ENCODE peak calls at places on chromosomes 7 and 10, in four cellular contexts. Y is HL-60, I is GM12878, H is K562. N is an unnamed sample.

GRCh38 chr10:117074621-117075020 is 63.4 kb downstream of the VAX1 start:
- DNase-seq in Y (no peak), I (no peak), H (no peak), N (no peak)

GRCh38 chr10:100912013-100912608 is 652 bp upstream of the SLF2 start:
- DNase-seq in Y (no peak), I (no peak), H (peak), N (no peak)

GRCh38 chr7:24052572-24053223 is 231.3 kb upstream of the NPY start:
- DNase-seq in Y (peak), I (no peak), H (no peak), N (no peak)

GRCh38 chr10:11713186-11713743 is 28.9 kb upstream of the ECHDC3 start:
- DNase-seq in Y (no peak), I (peak), H (peak), N (no peak)

GRCh38 chr10:75302029-75302428 is 66.3 kb upstream of the COMTD1 start:
- DNase-seq in Y (no peak), I (no peak), H (no peak), N (no peak)

GRCh38 chr10:113362645-113363091 is 190.2 kb upstream of the HABP2 start:
- DNase-seq in Y (no peak), I (no peak), H (no peak), N (no peak)

GRCh38 chr10:103083266-103083976 is 109.7 kb downstream of the NT5C2 start:
- DNase-seq in Y (no peak), I (no peak), H (no peak), N (no peak)

GRCh38 chr7:29764227-29764626 is 42.1 kb upstream of the WIPF3 start:
- DNase-seq in Y (no peak), I (no peak), H (no peak), N (no peak)

GRCh38 chr7:114533151-114533550 is 118.5 kb downstream of the FOXP2 start:
- DNase-seq in Y (no peak), I (no peak), H (no peak), N (no peak)

GRCh38 chr7:138945169-138945568 is 36.0 kb downstream of the KIAA1549 start:
- DNase-seq in Y (no peak), I (no peak), H (no peak), N (no peak)

GRCh38 chr7:155191901-155192478 is 105.7 kb upstream of the INSIG1 start:
- DNase-seq in Y (no peak), I (no peak), H (no peak), N (no peak)

GRCh38 chr7:117612637-117613036 is 132.8 kb downstream of the CFTR start:
- DNase-seq in Y (no peak), I (no peak), H (no peak), N (no peak)

GRCh38 chr7:90648834-90649233 is 52.7 kb downstream of the CDK14 start:
- DNase-seq in Y (no peak), I (no peak), H (no peak), N (no peak)

GRCh38 chr7:33702511-33703054 is 202.8 kb upstream of the BMPER start:
- DNase-seq in Y (no peak), I (no peak), H (no peak), N (no peak)

GRCh38 chr10:661891-662605 is 27.4 kb downstream of the DIP2C start:
- DNase-seq in Y (no peak), I (no peak), H (no peak), N (no peak)

GRCh38 chr10:70250956-70251680 is 17.9 kb upstream of the PPA1 start:
- DNase-seq in Y (no peak), I (no peak), H (no peak), N (no peak)

GRCh38 chr7:77837275-77837674 is 38.7 kb downstream of the PHTF2 start:
- DNase-seq in Y (no peak), I (no peak), H (no peak), N (no peak)

GRCh38 chr10:1163204-1163660 is 107.0 kb downstream of the WDR37 start:
- DNase-seq in Y (no peak), I (no peak), H (no peak), N (no peak)

GRCh38 chr10:112475565-112476233 is 28.7 kb downstream of the VTI1A start:
- DNase-seq in Y (no peak), I (no peak), H (no peak), N (no peak)

GRCh38 chr7:130332259-130333053 is 12.2 kb upstream of the CPA5 start:
- DNase-seq in Y (no peak), I (no peak), H (no peak), N (no peak)

GRCh38 chr7:149598721-149599308 is 101.2 kb upstream of the ZNF746 start:
- DNase-seq in Y (no peak), I (no peak), H (peak), N (peak)

GRCh38 chr10:69968830-69969229 is 83.8 kb upstream of the MACROH2A2 start:
- DNase-seq in Y (no peak), I (no peak), H (no peak), N (no peak)

GRCh38 chr10:131786756-131787605 is 113.8 kb upstream of the PPP2R2D start:
- DNase-seq in Y (no peak), I (peak), H (peak), N (no peak)

GRCh38 chr10:12766222-12766621 is 235.3 kb downstream of the CCDC3 start:
- DNase-seq in Y (no peak), I (no peak), H (no peak), N (no peak)

GRCh38 chr10:133226251-133226808 is 3.7 kb upstream of the UTF1 start:
- DNase-seq in Y (no peak), I (no peak), H (no peak), N (no peak)

GRCh38 chr7:83655951-83656556 is 7.1 kb upstream of the SEMA3E start:
- DNase-seq in Y (no peak), I (peak), H (no peak), N (no peak)

GRCh38 chr7:17289074-17289665 is 9.3 kb upstream of the AHR start:
- DNase-seq in Y (no peak), I (no peak), H (no peak), N (no peak)

GRCh38 chr7:65960351-65961074 is 21.5 kb downstream of the GUSB start:
- DNase-seq in Y (no peak), I (no peak), H (no peak), N (no peak)

GRCh38 chr7:129494041-129494440 is 8.3 kb upstream of the SMKR1 start:
- DNase-seq in Y (no peak), I (peak), H (no peak), N (no peak)

GRCh38 chr7:132148876-132149275 is 427.4 kb downstream of the PLXNA4 start:
- DNase-seq in Y (no peak), I (no peak), H (no peak), N (no peak)

GRCh38 chr7:111067682-111068081 is 23.2 kb upstream of the LRRN3 start:
- DNase-seq in Y (no peak), I (no peak), H (no peak), N (no peak)

GRCh38 chr10:89540550-89540949 is 5.2 kb upstream of the SLC16A12 start:
- DNase-seq in Y (no peak), I (no peak), H (no peak), N (no peak)

GRCh38 chr7:80393786-80394185 is 118.1 kb downstream of the GNAT3 start:
- DNase-seq in Y (no peak), I (no peak), H (no peak), N (no peak)

GRCh38 chr10:44997105-44997748 is 3.5 kb upstream of the ZNF22 start:
- DNase-seq in Y (no peak), I (no peak), H (no peak), N (no peak)

GRCh38 chr10:48187713-48188541 is 86.6 kb downstream of the FRMPD2 start:
- DNase-seq in Y (no peak), I (no peak), H (no peak), N (no peak)

GRCh38 chr7:155759740-155760430 is 52.4 kb downstream of the SHH start:
- DNase-seq in Y (no peak), I (no peak), H (no peak), N (no peak)

GRCh38 chr7:17709127-17709526 is 231.2 kb downstream of the SNX13 start:
- DNase-seq in Y (no peak), I (no peak), H (no peak), N (no peak)

GRCh38 chr7:36563706-36564325 is 160.5 kb downstream of the AOAH start:
- DNase-seq in Y (no peak), I (no peak), H (no peak), N (no peak)

GRCh38 chr7:72152171-72153131 is 259.7 kb downstream of the CALN1 start:
- DNase-seq in Y (no peak), I (no peak), H (no peak), N (no peak)

GRCh38 chr7:1654111-1654510 is 16.0 kb upstream of the ELFN1 start:
- DNase-seq in Y (no peak), I (no peak), H (no peak), N (no peak)
- TF ChIP-seq SPI1 in Y (no peak), I (no peak), H (no peak), N (no peak)

DNA sequence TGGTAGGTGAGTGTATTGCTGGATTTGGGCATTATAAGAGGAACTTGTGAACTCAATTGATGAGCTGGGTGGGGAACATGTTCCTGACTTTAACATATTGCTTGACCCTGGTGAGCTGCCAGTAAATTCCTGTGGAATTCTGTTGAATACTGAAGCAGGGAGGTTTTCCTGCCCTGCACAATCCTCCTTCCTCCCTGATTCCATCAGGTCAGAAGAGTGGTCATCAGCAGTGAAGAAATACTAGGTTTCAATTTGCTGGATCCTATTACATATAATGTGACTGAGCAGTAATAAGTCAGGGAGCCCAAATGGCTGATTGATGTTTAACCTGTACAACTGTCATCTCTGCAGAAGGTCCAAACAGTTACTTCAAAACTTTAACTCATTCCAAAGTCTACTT is 581.2 kb downstream of the SUGCT start:
- DNase-seq in Y (no peak), I (no peak), H (no peak), N (no peak)
- TF ChIP-seq SPI1 in Y (no peak), I (no peak), H (no peak), N (no peak)

GRCh38 chr7:2253021-2253420 is 11.0 kb downstream of the NUDT1 start:
- DNase-seq in Y (no peak), I (no peak), H (no peak), N (no peak)

GRCh38 chr7:2255145-2256139 is 13.4 kb downstream of the NUDT1 start:
- DNase-seq in Y (no peak), I (no peak), H (no peak), N (no peak)

GRCh38 chr7:2256306-2257045 is 14.4 kb downstream of the NUDT1 start:
- DNase-seq in Y (no peak), I (no peak), H (no peak), N (no peak)

GRCh38 chr7:2253525-2254244 is 11.7 kb downstream of the NUDT1 start:
- DNase-seq in Y (no peak), I (no peak), H (no peak), N (no peak)

DNA sequence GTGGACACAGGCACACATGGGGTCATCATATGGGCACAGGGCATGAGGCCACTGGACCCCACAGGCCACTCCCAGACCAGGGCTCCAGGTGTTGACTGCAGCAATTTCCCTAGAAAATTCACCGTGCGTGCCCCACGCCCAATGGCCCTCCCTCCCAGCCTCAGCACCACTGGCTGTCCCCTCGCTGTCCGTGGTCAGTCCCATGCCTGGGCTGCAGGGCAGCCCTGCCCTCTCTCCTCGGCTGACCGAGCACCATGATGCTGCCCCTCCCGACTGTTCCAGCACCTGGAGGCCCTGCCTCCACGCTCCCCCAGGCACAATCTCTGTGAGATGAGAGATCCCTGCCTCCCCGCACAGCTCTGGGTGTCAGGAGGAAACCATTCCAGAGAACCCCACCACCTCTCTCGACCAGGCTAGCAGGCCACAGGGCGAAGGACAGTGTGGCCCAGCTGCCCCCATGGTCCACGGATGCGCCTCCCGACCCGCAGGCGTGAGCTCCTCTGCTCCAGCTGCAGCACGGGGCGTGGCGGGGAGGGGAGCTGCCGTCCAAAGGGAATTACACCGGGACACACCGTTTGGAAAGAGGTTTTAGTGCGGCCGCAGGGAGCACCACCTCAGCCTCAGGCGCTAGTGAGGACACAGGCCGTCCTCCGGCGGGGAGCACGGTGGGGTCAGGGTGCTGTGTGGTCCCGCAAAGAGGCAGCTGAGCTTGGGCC is 12.6 kb downstream of the NUDT1 start:
- DNase-seq in Y (no peak), I (no peak), H (no peak), N (no peak)
- TF ChIP-seq SPI1 in Y (no peak), I (no peak), H (no peak), N (no peak)

GRCh38 chr10:2887391-2888070 is 179.8 kb upstream of the PFKP start:
- DNase-seq in Y (no peak), I (no peak), H (no peak), N (no peak)

GRCh38 chr10:2885956-2886296 is 181.4 kb upstream of the PFKP start:
- DNase-seq in Y (peak), I (no peak), H (no peak), N (no peak)

GRCh38 chr10:2888403-2889004 is 178.8 kb upstream of the PFKP start:
- DNase-seq in Y (no peak), I (no peak), H (no peak), N (no peak)

GRCh38 chr10:2885276-2885955 is 181.9 kb upstream of the PFKP start:
- DNase-seq in Y (no peak), I (no peak), H (no peak), N (no peak)

DNA sequence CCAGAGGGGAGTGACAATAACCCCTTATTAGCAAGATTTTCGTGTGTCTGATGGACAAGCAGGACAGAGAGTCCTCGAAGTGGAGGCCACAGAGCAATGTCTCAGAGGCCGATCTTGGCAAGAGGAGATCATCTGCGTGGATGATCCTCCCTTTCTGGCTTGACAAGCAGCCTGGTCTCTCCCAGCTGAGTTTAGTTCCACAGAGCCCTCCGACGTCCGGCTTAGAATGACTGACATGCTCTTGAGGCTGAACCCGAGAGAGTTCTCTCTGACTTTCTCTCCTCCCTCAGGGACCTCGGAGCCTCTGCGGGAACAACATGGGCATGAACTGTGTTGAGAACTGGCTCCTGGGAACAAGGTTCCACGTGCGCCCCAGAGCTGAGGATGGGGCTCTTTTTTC is 180.7 kb upstream of the PFKP start:
- DNase-seq in Y (no peak), I (no peak), H (no peak), N (no peak)
- TF ChIP-seq SPI1 in Y (no peak), I (no peak), H (no peak), N (no peak)

DNA sequence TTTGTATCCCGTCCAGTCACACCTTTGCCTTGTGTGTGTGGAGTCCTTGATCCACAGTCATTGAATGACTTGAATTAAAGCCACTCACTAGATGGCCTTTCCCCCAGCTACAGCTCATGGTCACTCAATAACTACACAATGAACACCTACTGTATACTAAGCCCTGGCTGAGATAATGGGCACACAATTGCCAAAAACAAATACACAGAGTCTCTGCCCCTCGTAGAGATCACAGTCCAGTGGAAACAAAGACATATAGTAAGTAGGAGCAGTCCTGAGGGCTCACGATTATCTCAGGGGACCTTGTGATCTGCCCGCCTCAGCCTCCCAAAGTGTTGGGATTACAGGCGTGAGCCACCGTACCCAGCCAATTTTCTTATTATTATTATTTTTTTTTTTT is 22.1 kb upstream of the DDIT4 start:
- DNase-seq in Y (no peak), I (no peak), H (no peak), N (no peak)
- TF ChIP-seq SPI1 in Y (no peak), I (no peak), H (no peak), N (no peak)

GRCh38 chr7:94620703-94621118 is 35.2 kb downstream of the SGCE start:
- DNase-seq in Y (peak), I (peak), H (no peak), N (no peak)
- TF ChIP-seq SPI1 in Y (no peak), I (no peak), H (no peak), N (no peak)

GRCh38 chr10:78300526-78300925 is 266.9 kb downstream of the RPS24 start:
- DNase-seq in Y (no peak), I (no peak), H (no peak), N (no peak)
- TF ChIP-seq SPI1 in Y (no peak), I (no peak), H (no peak), N (no peak)